ENCODE peak calls at places on chromosomes 11 and 22, in five cellular contexts. N is ovary, F is stomach, E is A549, I is K562. H is an unnamed sample.

GRCh38 chr11:122691751-122692150 is 36.2 kb downstream of the UBASH3B start:
- DNase-seq in N (no peak), F (no peak), E (no peak), I (no peak), H (no peak)

GRCh38 chr11:71246559-71246958 is 5.8 kb downstream of the SHANK2 start:
- DNase-seq in N (no peak), F (peak), E (no peak), I (no peak), H (no peak)

GRCh38 chr11:88377151-88377550 is 39.6 kb upstream of the CTSC start:
- DNase-seq in N (no peak), F (no peak), E (no peak), I (no peak), H (no peak)

GRCh38 chr11:95241673-95242072 is 10.7 kb upstream of the SESN3 start:
- DNase-seq in N (no peak), F (no peak), E (no peak), I (no peak), H (no peak)

GRCh38 chr11:13826505-13827278 is 135.8 kb upstream of the SPON1 start:
- DNase-seq in N (no peak), F (no peak), E (no peak), I (peak), H (no peak)

GRCh38 chr11:76512851-76513653 is 68.2 kb downstream of the EMSY start:
- DNase-seq in N (no peak), F (no peak), E (peak), I (no peak), H (no peak)

GRCh38 chr11:10309163-10310093 is 4.6 kb downstream of the ADM start:
- DNase-seq in N (peak), F (peak), E (peak), I (peak), H (peak)

GRCh38 chr11:59557940-59558643 is 46.8 kb downstream of the OR4D9 start:
- DNase-seq in N (no peak), F (no peak), E (no peak), I (no peak), H (no peak)

GRCh38 chr11:69252494-69252845 is 41.5 kb upstream of the MYEOV start:
- DNase-seq in N (peak), F (peak), E (no peak), I (no peak), H (no peak)

DNA sequence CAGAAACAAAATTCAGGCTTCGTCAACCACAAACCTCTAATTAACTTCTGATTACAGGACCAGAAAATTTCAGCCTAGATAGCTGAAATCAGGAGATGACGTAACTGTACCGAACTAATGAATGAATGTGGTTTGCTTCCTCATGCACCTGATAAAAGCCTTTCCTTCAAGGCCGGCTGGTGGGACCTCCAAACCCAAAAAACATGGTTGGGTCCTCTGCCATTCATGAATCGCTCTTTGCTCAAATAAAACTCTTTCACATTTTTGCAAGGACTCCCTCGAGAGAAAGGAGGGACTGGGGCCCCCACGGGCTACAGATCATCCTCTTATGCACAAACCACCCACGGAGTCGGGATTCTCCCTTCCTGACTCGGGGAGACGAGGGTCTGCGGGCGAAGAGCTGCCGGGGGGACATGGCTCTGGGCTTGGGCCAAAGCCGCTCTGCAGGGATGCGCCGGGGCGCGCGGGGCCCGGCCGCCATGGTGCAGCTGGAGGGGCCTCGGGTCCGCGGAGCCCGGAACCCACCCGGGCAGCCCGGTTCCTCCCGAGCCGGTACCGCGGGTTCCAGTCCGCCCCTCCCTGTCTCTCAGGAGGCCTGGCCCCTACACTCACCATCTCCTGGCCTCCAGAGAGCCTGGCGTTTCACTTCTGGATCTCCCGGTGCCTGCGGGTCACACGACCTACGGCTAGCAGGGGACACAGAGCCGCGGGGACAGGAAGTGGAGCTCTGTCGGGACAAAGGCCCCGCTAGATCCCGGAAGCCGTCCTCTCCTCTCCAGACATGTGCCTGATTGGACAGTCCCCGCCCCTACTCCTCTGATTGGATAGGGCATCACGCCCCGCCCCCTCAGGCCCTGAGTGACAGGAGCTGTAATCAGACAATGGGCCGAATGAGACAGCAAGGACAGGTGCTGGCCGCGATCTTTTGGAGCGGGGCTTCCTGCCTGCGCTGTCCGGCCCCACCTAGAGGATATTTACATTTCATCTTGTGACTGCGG is at the start of gene ZNF195:
- DNase-seq in N (peak), F (peak), E (peak), I (peak), H (peak)
- TF ChIP-seq EP300 in N (no peak), F (no peak), E (no peak), I (peak), H (no peak)

GRCh38 chr11:17276236-17277023 is at the start of gene NUCB2:
- DNase-seq in N (peak), F (peak), E (peak), I (peak), H (peak)
- TF ChIP-seq EP300 in N (no peak), F (no peak), E (no peak), I (peak), H (no peak)

GRCh38 chr11:43164831-43165230 is 147.0 kb upstream of the API5 start:
- DNase-seq in N (no peak), F (no peak), E (no peak), I (no peak), H (no peak)
- TF ChIP-seq EP300 in N (no peak), F (no peak), E (no peak), I (no peak), H (no peak)

DNA sequence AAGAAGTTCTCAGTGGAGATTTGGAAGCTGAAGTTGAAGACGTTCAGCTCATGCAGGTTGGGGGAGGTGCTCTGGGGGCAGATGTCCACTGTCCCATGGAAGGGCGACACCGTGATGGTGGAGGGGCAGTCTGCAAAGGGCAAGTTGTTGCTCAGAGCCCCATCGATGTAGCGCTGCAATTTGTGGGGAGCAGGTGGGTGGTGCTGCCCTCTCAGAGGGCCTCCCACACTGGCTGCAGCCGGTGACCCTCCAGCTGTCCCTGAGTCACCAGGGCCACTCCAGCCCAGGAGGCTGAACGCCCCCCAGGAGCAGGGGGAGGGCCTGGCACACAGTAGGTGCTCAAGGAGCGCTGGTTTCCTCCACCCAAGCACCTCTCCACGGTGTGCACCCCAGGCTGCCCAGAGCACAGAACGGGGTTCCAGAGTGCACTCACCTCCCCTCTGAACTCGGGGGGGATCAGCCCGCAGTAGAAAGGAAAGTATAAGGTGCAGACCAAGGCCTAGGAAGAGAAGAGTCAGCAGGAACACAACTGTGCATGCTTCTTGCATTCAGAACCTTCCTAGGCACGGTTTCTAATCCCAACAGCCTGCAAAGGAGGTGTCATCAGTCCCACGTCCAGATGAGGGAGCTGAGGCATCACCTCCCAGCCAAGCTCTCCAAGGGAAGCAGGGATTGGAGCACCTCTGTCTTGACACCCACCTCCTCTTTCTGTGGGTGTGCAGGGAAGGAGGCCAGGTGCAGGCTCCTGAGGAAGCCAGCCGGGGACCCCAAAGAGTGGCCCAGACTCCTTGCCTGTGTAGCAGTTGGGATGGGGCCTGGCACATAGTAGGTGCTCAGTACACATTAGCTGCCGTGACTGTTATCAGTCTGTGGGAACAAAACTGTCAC is 2.2 kb downstream of the PNPLA5 start:
- DNase-seq in N (peak), F (no peak), E (peak), I (peak), H (no peak)
- TF ChIP-seq EP300 in N (no peak), F (no peak), E (no peak), I (no peak), H (no peak)

GRCh38 chr11:3000032-3000961 is 8.2 kb upstream of the NAP1L4 start:
- DNase-seq in N (peak), F (peak), E (no peak), I (no peak), H (peak)
- TF ChIP-seq EP300 in N (no peak), F (no peak), E (no peak), I (no peak), H (no peak)

H was measured in upper lobe of left lung.